ENCODE peak calls at places on chromosome 5, in eight cellular contexts. E is activated CD4-positive, alpha-beta T cell treated with anti-CD3 and anti-CD28 coated beads for 48 hours; O is KBM-7; L is nephron progenitor cell; P is H54; Y is activated CD4-positive, CD25-positive, alpha-beta regulatory T cell; C is OCI-LY7; W is RWPE1. I is an unnamed sample.

GRCh38 chr5:176153741-176154140 is 84.5 kb upstream of the SIMC1 start:
- DNase-seq in E (no peak), O (no peak), L (no peak), P (no peak), Y (no peak), C (no peak), W (no peak), I (no peak)

GRCh38 chr5:67648201-67648671 is 451.6 kb upstream of the CD180 start:
- DNase-seq in E (no peak), O (no peak), L (no peak), P (no peak), Y (no peak), C (no peak), W (no peak), I (no peak)

GRCh38 chr5:108983456-108984092 is 235.9 kb downstream of the FER start:
- DNase-seq in E (no peak), O (no peak), L (no peak), P (no peak), Y (no peak), C (no peak), W (no peak), I (no peak)

GRCh38 chr5:172533399-172534228 is 79.3 kb upstream of the SH3PXD2B start:
- DNase-seq in E (no peak), O (no peak), L (no peak), P (no peak), Y (no peak), C (no peak), W (peak), I (no peak)

GRCh38 chr5:134902071-134902801 is 2.7 kb upstream of the PCBD2 start:
- DNase-seq in E (peak), O (peak), L (no peak), P (no peak), Y (no peak), C (peak), W (no peak), I (no peak)

GRCh38 chr5:138605254-138605972 is 30.2 kb upstream of the HSPA9 start:
- DNase-seq in E (no peak), O (no peak), L (no peak), P (no peak), Y (no peak), C (peak), W (no peak), I (no peak)

GRCh38 chr5:157252741-157253465 is 13.0 kb upstream of the CYFIP2 start:
- DNase-seq in E (peak), O (peak), L (no peak), P (no peak), Y (peak), C (peak), W (no peak), I (peak)

GRCh38 chr5:54171645-54172384 is 138.6 kb downstream of the ARL15 start:
- DNase-seq in E (no peak), O (peak), L (no peak), P (no peak), Y (no peak), C (peak), W (no peak), I (no peak)

GRCh38 chr5:91170266-91170665 is 212.9 kb downstream of the ARRDC3 start:
- DNase-seq in E (no peak), O (no peak), L (no peak), P (no peak), Y (no peak), C (no peak), W (no peak), I (no peak)

GRCh38 chr5:57113486-57113885 is 60.4 kb upstream of the GPBP1 start:
- DNase-seq in E (no peak), O (no peak), L (no peak), P (no peak), Y (no peak), C (no peak), W (no peak), I (no peak)

GRCh38 chr5:162068412-162068811 is 839 bp downstream of the GABRG2 start:
- DNase-seq in E (peak), O (peak), L (peak), P (peak), Y (no peak), C (peak), W (peak), I (no peak)

GRCh38 chr5:43523662-43524072 is 8.7 kb upstream of the C5orf34 start:
- DNase-seq in E (no peak), O (no peak), L (no peak), P (no peak), Y (no peak), C (no peak), W (no peak), I (no peak)

GRCh38 chr5:176388003-176388340 is 426 bp downstream of the NOP16 start:
- DNase-seq in E (peak), O (no peak), L (peak), P (peak), Y (no peak), C (peak), W (peak), I (no peak)

GRCh38 chr5:66197764-66198405 is 53.8 kb downstream of the SREK1 start:
- DNase-seq in E (no peak), O (no peak), L (no peak), P (no peak), Y (no peak), C (no peak), W (no peak), I (no peak)

GRCh38 chr5:68432682-68433081 is 217.1 kb downstream of the PIK3R1 start:
- DNase-seq in E (peak), O (no peak), L (no peak), P (no peak), Y (no peak), C (no peak), W (no peak), I (peak)

GRCh38 chr5:59798862-59799667 is 94.5 kb downstream of the PDE4D start:
- DNase-seq in E (no peak), O (no peak), L (no peak), P (no peak), Y (no peak), C (peak), W (peak), I (no peak)

GRCh38 chr5:80865547-80865946 is 94.6 kb upstream of the RASGRF2 start:
- DNase-seq in E (no peak), O (no peak), L (no peak), P (no peak), Y (no peak), C (no peak), W (no peak), I (no peak)

GRCh38 chr5:54150841-54151240 is 159.5 kb downstream of the ARL15 start:
- DNase-seq in E (no peak), O (no peak), L (no peak), P (no peak), Y (no peak), C (no peak), W (no peak), I (no peak)

GRCh38 chr5:38607396-38607795 is 51.0 kb upstream of the LIFR start:
- DNase-seq in E (no peak), O (no peak), L (no peak), P (no peak), Y (no peak), C (no peak), W (no peak), I (no peak)

GRCh38 chr5:139806726-139807646 is 11.4 kb downstream of the PSD2 start:
- DNase-seq in E (no peak), O (no peak), L (no peak), P (no peak), Y (no peak), C (no peak), W (no peak), I (no peak)

GRCh38 chr5:179414459-179415215 is 69.4 kb upstream of the ADAMTS2 start:
- DNase-seq in E (no peak), O (no peak), L (no peak), P (no peak), Y (no peak), C (no peak), W (no peak), I (no peak)

GRCh38 chr5:95162231-95162992 is 122.5 kb downstream of the MCTP1 start:
- DNase-seq in E (no peak), O (peak), L (no peak), P (no peak), Y (no peak), C (no peak), W (no peak), I (no peak)

GRCh38 chr5:32420506-32420905 is 24.0 kb downstream of the ZFR start:
- DNase-seq in E (no peak), O (no peak), L (no peak), P (no peak), Y (no peak), C (no peak), W (no peak), I (no peak)

GRCh38 chr5:1799602-1800469 is at the start of gene MRPL36:
- DNase-seq in E (peak), O (peak), L (peak), P (peak), Y (peak), C (peak), W (peak), I (peak)

GRCh38 chr5:141040093-141040762 is 10.9 kb upstream of the PCDHB1 start:
- DNase-seq in E (no peak), O (peak), L (peak), P (peak), Y (no peak), C (no peak), W (peak), I (no peak)

GRCh38 chr5:153623906-153624765 is 133.7 kb downstream of the GRIA1 start:
- DNase-seq in E (no peak), O (no peak), L (no peak), P (no peak), Y (no peak), C (peak), W (no peak), I (no peak)

GRCh38 chr5:163434410-163434866 is 3.0 kb upstream of the CCNG1 start:
- DNase-seq in E (peak), O (peak), L (no peak), P (no peak), Y (no peak), C (no peak), W (peak), I (no peak)

GRCh38 chr5:179994622-179995323 is 76.8 kb downstream of the RNF130 start:
- DNase-seq in E (no peak), O (no peak), L (no peak), P (no peak), Y (no peak), C (no peak), W (no peak), I (no peak)

GRCh38 chr5:57600321-57600720 is 117.7 kb upstream of the ACTBL2 start:
- DNase-seq in E (no peak), O (no peak), L (no peak), P (no peak), Y (no peak), C (no peak), W (no peak), I (no peak)

GRCh38 chr5:76601470-76601869 is 21.7 kb downstream of the F2RL2 start:
- DNase-seq in E (no peak), O (peak), L (peak), P (no peak), Y (no peak), C (peak), W (peak), I (no peak)

GRCh38 chr5:93585054-93585751 is 2.2 kb downstream of the NR2F1 start:
- DNase-seq in E (peak), O (peak), L (peak), P (no peak), Y (no peak), C (no peak), W (peak), I (no peak)

GRCh38 chr5:169195601-169196000 is 105.3 kb downstream of the SLIT3 start:
- DNase-seq in E (no peak), O (no peak), L (no peak), P (no peak), Y (no peak), C (no peak), W (no peak), I (no peak)

GRCh38 chr5:17951392-17952169 is 317.3 kb downstream of the TAF11L14 start:
- DNase-seq in E (no peak), O (peak), L (peak), P (no peak), Y (no peak), C (no peak), W (peak), I (no peak)

GRCh38 chr5:7017004-7017770 is 304.0 kb downstream of the TENT4A start:
- DNase-seq in E (no peak), O (no peak), L (no peak), P (no peak), Y (no peak), C (no peak), W (no peak), I (no peak)

I was measured in activated T-helper 1 cell treated with anti-CD3 and anti-CD28 coated beads, Interleukin-2, amount 50 U/mL, for 16 hours.